ENCODE peak calls at places on chromosome X, in six cellular contexts. A, C, S, Q, M and P are unnamed samples.

GRCh38 chrX:120015145-120016067 is 62.1 kb downstream of the RHOXF2B start:
- ATAC-seq in Q (no peak), C (peak), A (peak), S (no peak), M (peak), P (peak)

GRCh38 chrX:125289920-125290319 is 29.8 kb upstream of the TEX13C start:
- ATAC-seq in M (no peak), C (no peak), Q (no peak), S (no peak), A (no peak), P (no peak)

GRCh38 chrX:102624105-102624504 is 24.8 kb downstream of the ARMCX5 start:
- ATAC-seq in M (no peak), C (no peak), S (no peak), Q (no peak), A (no peak), P (no peak)

GRCh38 chrX:9586992-9587392 is 122.1 kb downstream of the TBL1X start:
- ATAC-seq in M (no peak), S (no peak), A (no peak), C (peak), Q (no peak), P (no peak)

GRCh38 chrX:9992061-9992460 is 24.9 kb downstream of the CLDN34 start:
- ATAC-seq in C (no peak), S (no peak), M (no peak), Q (no peak), A (no peak), P (no peak)

GRCh38 chrX:65994519-65995501 is 45.1 kb downstream of the VSIG4 start:
- ATAC-seq in A (no peak), S (no peak), C (no peak), Q (no peak), M (no peak), P (no peak)

GRCh38 chrX:38881727-38882126 is 80.5 kb downstream of the MID1IP1 start:
- ATAC-seq in S (no peak), M (no peak), Q (no peak), A (no peak), C (no peak), P (no peak)

GRCh38 chrX:30967516-30967915 is 78.5 kb upstream of the TAB3 start:
- ATAC-seq in S (no peak), Q (no peak), C (no peak), A (no peak), M (no peak), P (no peak)

GRCh38 chrX:150664290-150664689 is 28.9 kb upstream of the MTMR1 start:
- ATAC-seq in M (no peak), A (no peak), Q (no peak), S (no peak), C (peak), P (peak)

GRCh38 chrX:150942958-150943594 is 40.1 kb upstream of the HMGB3 start:
- ATAC-seq in A (peak), S (no peak), M (peak), C (no peak), Q (peak), P (no peak)

GRCh38 chrX:20477836-20478532 is 211.3 kb upstream of the RPS6KA3 start:
- ATAC-seq in A (peak), S (no peak), C (no peak), Q (no peak), M (no peak), P (no peak)

GRCh38 chrX:149962859-149963757 is 24.8 kb upstream of the EOLA2 start:
- ATAC-seq in S (peak), Q (peak), M (peak), C (peak), A (peak), P (peak)

GRCh38 chrX:140917354-140918115 is 84.9 kb upstream of the SPANXB1 start:
- ATAC-seq in M (no peak), Q (no peak), A (no peak), S (no peak), C (no peak), P (no peak)

GRCh38 chrX:120456973-120457372 is 12.1 kb downstream of the LAMP2 start:
- ATAC-seq in A (no peak), S (no peak), M (no peak), Q (peak), C (no peak), P (no peak)

GRCh38 chrX:54799046-54799445 is 991 bp upstream of the ITIH6 start:
- ATAC-seq in C (no peak), M (no peak), Q (no peak), S (no peak), A (no peak), P (no peak)

GRCh38 chrX:134006484-134007161 is 21.2 kb upstream of the GPC3 start:
- ATAC-seq in Q (no peak), M (no peak), S (no peak), A (peak), C (no peak), P (no peak)

GRCh38 chrX:153454901-153455550 is 9.2 kb upstream of the TREX2 start:
- ATAC-seq in S (no peak), C (no peak), Q (no peak), A (no peak), M (no peak), P (no peak)

GRCh38 chrX:153456704-153457103 is 10.8 kb upstream of the TREX2 start:
- ATAC-seq in M (no peak), Q (no peak), C (peak), A (no peak), S (no peak), P (no peak)

GRCh38 chrX:153457136-153457825 is 11.4 kb upstream of the TREX2 start:
- ATAC-seq in A (no peak), M (no peak), Q (no peak), S (no peak), C (peak), P (no peak)

GRCh38 chrX:153455571-153455970 is 9.7 kb upstream of the TREX2 start:
- ATAC-seq in A (no peak), S (no peak), C (no peak), Q (no peak), M (no peak), P (no peak)

DNA sequence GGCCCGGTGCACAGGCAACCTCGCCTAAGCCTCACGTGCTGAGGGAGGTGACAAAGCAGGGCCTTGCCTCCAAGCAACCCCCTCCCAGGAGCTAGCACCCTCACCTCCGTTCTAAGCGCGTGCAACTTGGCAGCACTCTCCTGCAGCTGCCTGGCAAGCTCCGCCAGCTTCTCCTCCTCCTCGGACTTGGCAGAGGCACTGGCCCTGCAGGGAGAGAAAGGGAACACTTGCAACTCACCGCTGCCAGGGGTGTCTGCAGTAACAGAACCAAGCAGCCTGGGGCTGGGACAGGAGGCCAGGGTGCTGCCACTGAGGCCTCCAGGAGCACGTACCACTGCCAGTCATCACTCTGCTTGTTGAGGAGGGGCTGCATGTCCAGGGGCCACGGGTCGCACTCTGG is 10.3 kb upstream of the TREX2 start:
- ATAC-seq in A (no peak), Q (no peak), S (no peak), M (no peak), C (no peak), P (no peak)
- TF ChIP-seq POLR2AphosphoS5 in A (no peak), Q (no peak), S (no peak), M (no peak), C (no peak), P (no peak)

GRCh38 chrX:46446727-46447378 is 98.4 kb downstream of the ZNF674 start:
- ATAC-seq in C (peak), Q (peak), M (peak), S (peak), A (peak), P (peak)

GRCh38 chrX:46447384-46447783 is 97.8 kb downstream of the ZNF674 start:
- ATAC-seq in A (peak), M (peak), C (no peak), Q (peak), S (peak), P (peak)

DNA sequence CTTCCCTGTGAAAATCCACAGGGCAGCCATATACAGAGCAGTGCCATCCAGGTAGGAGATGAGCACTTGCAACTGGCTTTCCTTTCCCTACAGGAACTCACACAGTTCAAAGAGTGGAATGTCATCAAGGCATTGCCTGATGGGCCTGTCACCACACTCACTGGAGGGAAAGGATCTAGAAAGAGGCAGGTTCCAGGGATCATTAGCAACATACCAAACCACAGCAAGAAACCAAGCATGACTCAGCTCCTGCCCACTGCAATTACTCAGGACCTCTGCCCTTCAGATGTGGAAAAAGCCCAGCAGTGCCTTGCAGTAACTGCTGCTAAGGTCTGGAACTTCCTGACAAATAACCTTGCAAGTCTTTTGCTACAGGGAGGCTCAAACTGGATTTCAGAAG is 101.2 kb downstream of the ZNF674 start:
- ATAC-seq in A (peak), Q (no peak), C (no peak), M (peak), S (peak), P (no peak)
- H3K27ac ChIP-seq in A (no peak), Q (no peak), C (no peak), M (no peak), S (peak), P (no peak)

GRCh38 chrX:153727108-153727931 is 2.7 kb downstream of the ABCD1 start:
- ATAC-seq in A (peak), S (no peak), C (no peak), Q (no peak), M (no peak), P (peak)
- H3K4me3 ChIP-seq in A (peak), S (peak), C (no peak), Q (peak), M (peak), P (peak)

GRCh38 chrX:13937370-13938052 is 92.2 kb downstream of the GEMIN8 start:
- ATAC-seq in C (peak), M (peak), A (peak), Q (no peak), S (peak), P (peak)
- TF ChIP-seq POLR2AphosphoS5 in C (no peak), M (no peak), A (no peak), Q (no peak), S (no peak), P (no peak)

GRCh38 chrX:18887177-18887820 is 96.6 kb downstream of the PHKA2 start:
- ATAC-seq in M (no peak), C (peak), Q (no peak), S (no peak), A (peak), P (no peak)
- H3K27ac ChIP-seq in M (no peak), C (peak), Q (no peak), S (peak), A (no peak), P (peak)

DNA sequence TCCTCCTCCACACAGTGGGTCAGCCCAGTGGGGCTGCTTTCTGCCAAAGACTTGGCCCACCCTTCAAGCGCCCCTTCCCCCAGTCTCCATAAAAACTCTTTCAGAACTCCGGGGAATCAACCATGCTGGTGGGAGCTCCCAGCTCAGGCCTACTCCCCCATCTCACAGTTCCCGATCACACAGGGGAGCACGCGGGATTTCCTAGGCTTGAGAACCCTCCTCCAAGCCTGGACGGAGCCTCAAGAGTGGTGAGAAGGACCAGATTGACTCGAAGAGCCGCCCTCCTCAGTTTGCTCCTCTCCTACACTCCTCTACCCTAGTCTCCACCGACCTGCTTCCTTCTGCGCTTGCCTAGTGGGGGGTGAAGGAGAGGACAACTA is 77.4 kb downstream of the RLIM start:
- ATAC-seq in Q (no peak), C (no peak), A (no peak), M (peak), S (no peak), P (peak)
- H3K4me3 ChIP-seq in Q (no peak), C (no peak), A (no peak), M (peak), S (no peak), P (peak)

DNA sequence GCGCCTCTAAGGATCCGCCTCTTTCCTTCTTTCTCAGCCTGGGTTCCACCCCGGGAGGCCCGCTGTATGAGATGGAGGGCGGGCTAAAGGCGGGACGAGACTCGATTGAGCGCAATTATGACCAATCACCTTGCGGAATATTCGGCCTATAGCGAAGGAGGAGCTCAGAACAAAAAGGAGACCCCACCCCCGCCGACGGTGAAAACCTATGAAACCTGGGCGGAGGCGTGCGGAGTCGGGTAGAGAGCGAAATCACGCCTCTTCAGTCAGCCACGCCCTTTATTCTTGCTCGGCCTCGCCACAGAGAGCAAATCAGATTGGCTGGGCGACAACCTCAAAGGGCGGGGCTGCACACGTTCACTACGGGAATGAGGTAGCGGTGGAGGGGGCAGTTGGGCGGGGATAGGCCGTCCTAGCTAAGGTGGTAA is 615 bp upstream of the CDK16 start:
- ATAC-seq in M (peak), C (peak), S (peak), A (peak), Q (peak), P (peak)
- TF ChIP-seq POLR2AphosphoS5 in M (no peak), C (peak), S (no peak), A (no peak), Q (no peak), P (no peak)

GRCh38 chrX:40109288-40110008 is 11.7 kb upstream of the BCOR start:
- ATAC-seq in M (peak), S (peak), Q (peak), A (no peak), C (no peak), P (peak)

GRCh38 chrX:40108959-40109287 is 11.2 kb upstream of the BCOR start:
- ATAC-seq in S (peak), C (peak), M (peak), Q (peak), A (peak), P (peak)

GRCh38 chrX:40106677-40107290 is 9.0 kb upstream of the BCOR start:
- ATAC-seq in A (no peak), S (no peak), Q (no peak), M (no peak), C (no peak), P (no peak)

GRCh38 chrX:40107291-40108083 is 9.7 kb upstream of the BCOR start:
- ATAC-seq in Q (peak), A (no peak), C (no peak), M (peak), S (peak), P (peak)

GRCh38 chrX:40108084-40108958 is 10.6 kb upstream of the BCOR start:
- ATAC-seq in M (peak), A (peak), S (peak), Q (peak), C (peak), P (no peak)
- H3K27ac ChIP-seq in M (peak), A (peak), S (peak), Q (peak), C (peak), P (peak)